ENCODE peak calls at places on chromosome 18, in seven cellular contexts. W is EL; A is anterior cingulate cortex; I is activated CD4-positive, alpha-beta T cell treated with anti-CD3 and anti-CD28 coated beads, Interleukin-2, amount 50 U/mL, for 1 hour; J is IMR-90; Y is chondrocyte; D is Right ventricle myocardium superior. Z is an unnamed sample.
A peak's percentile ranks its signal among the peaks of the same experiment; 100 is the strongest.

GRCh38 chr18:63237911-63238710 is 81.5 kb downstream of the BCL2 start:
- DNase-seq in Y (no peak), A (no peak), D (no peak), W (peak; percentile 90), J (peak; percentile 85), I (no peak), Z (peak; percentile 97)

GRCh38 chr18:36454258-36454657 is 156.7 kb downstream of the FHOD3 start:
- DNase-seq in Y (no peak), W (no peak), J (no peak), A (no peak), I (no peak), D (no peak), Z (no peak)

GRCh38 chr18:48342588-48342987 is 66.6 kb downstream of the ZBTB7C start:
- DNase-seq in W (no peak), A (no peak), D (no peak), Y (no peak), J (no peak), I (no peak), Z (no peak)

GRCh38 chr18:33201509-33201926 is 239.0 kb downstream of the CCDC178 start:
- DNase-seq in W (no peak), A (no peak), D (no peak), J (no peak), I (no peak), Y (no peak), Z (peak; percentile 64)

GRCh38 chr18:52009958-52010357 is 330.0 kb upstream of the DCC start:
- DNase-seq in A (no peak), I (no peak), J (no peak), D (no peak), W (no peak), Y (no peak), Z (no peak)

GRCh38 chr18:61400714-61401113 is 67.5 kb downstream of the CDH20 start:
- DNase-seq in Y (no peak), W (peak; percentile 87), J (peak; percentile 75), A (no peak), D (no peak), I (no peak), Z (peak; percentile 71)

GRCh38 chr18:57062841-57063240 is 84.0 kb upstream of the BOD1L2 start:
- DNase-seq in D (no peak), I (no peak), J (no peak), W (no peak), Y (no peak), A (no peak), Z (no peak)

GRCh38 chr18:42053188-42053781 is 98.3 kb downstream of the PIK3C3 start:
- DNase-seq in A (no peak), I (peak; percentile 62), W (peak; percentile 54), J (peak; percentile 62), D (peak; percentile 41), Y (no peak), Z (peak; percentile 84)

GRCh38 chr18:2547477-2548087 is 23.7 kb downstream of the METTL4 start:
- DNase-seq in I (no peak), D (no peak), A (no peak), J (peak; percentile 71), Y (no peak), W (peak; percentile 50), Z (peak; percentile 86)

GRCh38 chr18:50994031-50994430 is 26.2 kb downstream of the ELAC1 start:
- DNase-seq in I (no peak), A (no peak), W (no peak), Y (no peak), D (no peak), J (no peak), Z (no peak)

GRCh38 chr18:25518716-25519053 is 166.7 kb upstream of the ZNF521 start:
- DNase-seq in J (no peak), A (no peak), W (no peak), D (no peak), I (no peak), Y (no peak), Z (no peak)

GRCh38 chr18:8215741-8216140 is 393.5 kb upstream of the RAB12 start:
- DNase-seq in I (no peak), J (no peak), W (no peak), Y (no peak), D (no peak), A (no peak), Z (no peak)

GRCh38 chr18:10006261-10006903 is 92.6 kb downstream of the VAPA start:
- DNase-seq in D (no peak), Y (no peak), J (peak; percentile 28), A (no peak), W (peak; percentile 57), I (no peak), Z (peak; percentile 50)

GRCh38 chr18:46679846-46680598 is 23.0 kb upstream of the LOXHD1 start:
- DNase-seq in A (no peak), W (no peak), I (no peak), D (no peak), Y (no peak), J (no peak), Z (no peak)

GRCh38 chr18:25587545-25587944 is 235.6 kb upstream of the ZNF521 start:
- DNase-seq in I (no peak), Y (no peak), A (no peak), J (no peak), W (no peak), D (no peak), Z (peak; percentile 4)

GRCh38 chr18:7830468-7830867 is 263.4 kb downstream of the PTPRM start:
- DNase-seq in W (no peak), I (no peak), J (no peak), A (no peak), Y (no peak), D (no peak), Z (peak; percentile 53)

GRCh38 chr18:43893001-43893637 is 615.8 kb upstream of the SYT4 start:
- DNase-seq in W (peak; percentile 91), I (no peak), J (peak; percentile 92), Y (no peak), D (no peak), A (no peak), Z (peak; percentile 81)

GRCh38 chr18:48669991-48670750 is 131.3 kb downstream of the CTIF start:
- DNase-seq in W (no peak), Y (no peak), J (no peak), D (no peak), A (no peak), I (no peak), Z (no peak)

GRCh38 chr18:72692086-72692485 is 147.9 kb upstream of the CBLN2 start:
- DNase-seq in A (no peak), W (no peak), Y (no peak), J (no peak), D (no peak), I (no peak), Z (no peak)

GRCh38 chr18:53018791-53019190 is 678.8 kb downstream of the DCC start:
- DNase-seq in J (no peak), W (no peak), A (no peak), Y (no peak), D (no peak), I (no peak), Z (peak; percentile 2)

GRCh38 chr18:13136689-13137040 is 81.9 kb upstream of the LDLRAD4 start:
- DNase-seq in Y (no peak), W (peak; percentile 28), J (no peak), D (peak; percentile 63), A (no peak), I (no peak), Z (no peak)

Z was measured in choroid plexus epithelial cell.